ENCODE peak calls at places on chromosomes 6 and 20, in nine cellular contexts. R is endothelial cell of umbilical vein, S is stomach, K is body of pancreas, G is ovary, O is IMR-90, B is upper lobe of left lung, P is Peyer's patch, U is K562. D is an unnamed sample. For H3K27me3, the result is how much of the 10 kb centered on the place peaks cover.

GRCh38 chr20:33020278-33021161 is 10.9 kb upstream of the BPIFB6 start:
- DNase-seq in R (no peak), S (no peak), G (no peak), K (no peak), B (no peak), U (no peak), P (no peak), O (no peak), D (no peak)

GRCh38 chr20:39879296-39879695 is 809.7 kb downstream of the MAFB start:
- DNase-seq in R (no peak), P (no peak), U (no peak), B (no peak), K (no peak), S (no peak), O (no peak), G (no peak), D (no peak)

GRCh38 chr6:166296035-166296883 is 11.9 kb downstream of the PRR18 start:
- DNase-seq in B (no peak), S (no peak), U (no peak), P (no peak), R (no peak), K (no peak), O (no peak), G (no peak), D (no peak)

GRCh38 chr6:154605207-154605877 is 94.9 kb upstream of the CNKSR3 start:
- DNase-seq in S (no peak), G (no peak), K (no peak), P (no peak), R (no peak), O (no peak), B (no peak), U (no peak), D (no peak)

GRCh38 chr20:33662172-33662571 is at the start of gene C20orf144:
- DNase-seq in U (no peak), P (no peak), G (peak), O (no peak), R (no peak), S (no peak), K (no peak), B (no peak), D (no peak)

GRCh38 chr6:121826156-121826810 is 390.8 kb downstream of the GJA1 start:
- DNase-seq in P (no peak), G (no peak), K (no peak), S (no peak), U (no peak), B (no peak), R (peak), O (peak), D (no peak)

GRCh38 chr6:27332692-27333641 is 20.9 kb upstream of the POM121L2 start:
- DNase-seq in U (peak), R (peak), B (no peak), K (peak), S (no peak), P (no peak), G (peak), O (peak), D (peak)

GRCh38 chr6:134585529-134585873 is 267.6 kb upstream of the SGK1 start:
- DNase-seq in O (no peak), S (no peak), K (no peak), B (no peak), R (no peak), P (no peak), G (no peak), U (peak), D (no peak)

GRCh38 chr6:26045939-26046368 is 41.3 kb upstream of the HFE start:
- DNase-seq in G (no peak), S (no peak), O (no peak), U (no peak), K (no peak), P (no peak), R (no peak), B (no peak), D (no peak)

GRCh38 chr20:19691125-19691524 is 66.9 kb upstream of the RIN2 start:
- DNase-seq in K (no peak), G (no peak), R (no peak), P (no peak), U (no peak), O (no peak), B (no peak), S (no peak), D (no peak)

GRCh38 chr6:89792881-89793280 is 26.7 kb downstream of the MDN1 start:
- DNase-seq in R (peak), P (no peak), S (no peak), G (no peak), K (no peak), U (peak), B (no peak), O (peak), D (no peak)

GRCh38 chr20:62980970-62981369 is 25.8 kb downstream of the BHLHE23 start:
- DNase-seq in P (peak), G (no peak), S (no peak), B (no peak), O (no peak), U (no peak), R (no peak), K (no peak), D (no peak)

GRCh38 chr20:62985089-62985778 is 21.5 kb downstream of the BHLHE23 start:
- DNase-seq in O (no peak), B (no peak), G (no peak), U (no peak), S (no peak), R (no peak), K (no peak), P (no peak), D (no peak)

GRCh38 chr20:62984666-62985065 is 22.1 kb downstream of the BHLHE23 start:
- DNase-seq in P (no peak), U (no peak), S (no peak), K (no peak), G (no peak), B (no peak), R (no peak), O (no peak), D (no peak)

GRCh38 chr20:62982124-62983075 is 24.4 kb downstream of the BHLHE23 start:
- DNase-seq in B (no peak), G (no peak), R (no peak), S (no peak), K (no peak), P (no peak), O (no peak), U (no peak), D (no peak)

GRCh38 chr20:62983210-62983609 is 23.6 kb downstream of the BHLHE23 start:
- DNase-seq in P (no peak), G (no peak), B (no peak), K (no peak), O (no peak), U (no peak), R (no peak), S (no peak), D (no peak)
- H3K27me3 ChIP-seq in P (under half), G (under half), B (under half), K (under half), O (half or more), U (half or more), R (under half), S (under half), D (under half)

DNA sequence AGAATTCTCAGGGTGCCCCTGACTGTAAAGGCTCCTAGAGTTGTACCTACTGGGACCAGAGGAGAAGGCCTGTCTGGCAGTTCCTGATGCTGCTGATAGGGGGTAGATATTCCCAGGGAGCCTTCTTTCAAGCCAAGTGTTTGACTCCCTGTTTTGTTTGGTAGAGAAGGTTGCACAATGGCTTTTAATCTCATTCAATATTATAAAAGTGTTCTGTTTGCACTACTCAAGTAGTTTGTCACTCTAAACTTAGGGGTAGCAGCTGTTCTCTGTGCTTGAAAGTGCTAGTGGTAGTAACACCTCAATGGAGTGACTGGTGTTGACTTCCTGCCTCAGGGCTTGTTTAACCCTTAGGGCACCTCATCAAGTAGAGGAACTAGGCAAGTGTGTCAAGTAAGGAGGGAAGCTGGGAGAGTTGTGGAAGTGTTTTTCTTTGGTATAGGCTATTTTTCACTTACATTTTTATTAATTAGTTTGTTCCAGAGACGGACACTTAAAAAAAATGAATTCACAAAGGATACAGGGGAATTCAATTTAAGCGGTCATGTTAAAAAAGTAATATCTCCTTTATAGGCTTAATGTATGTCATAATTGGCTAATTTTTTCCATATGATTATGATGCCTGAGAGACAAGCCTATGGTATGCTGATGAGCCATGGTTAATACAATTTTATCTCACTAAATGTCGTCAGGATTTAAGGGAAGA is 38.1 kb downstream of the BICRAL start:
- DNase-seq in O (no peak), G (no peak), S (no peak), R (no peak), U (peak), K (peak), B (peak), P (no peak), D (no peak)
- TF ChIP-seq POLR2A in O (no peak), G (no peak), S (no peak), R (no peak), U (no peak), K (no peak), B (no peak), P (no peak), D (no peak)

DNA sequence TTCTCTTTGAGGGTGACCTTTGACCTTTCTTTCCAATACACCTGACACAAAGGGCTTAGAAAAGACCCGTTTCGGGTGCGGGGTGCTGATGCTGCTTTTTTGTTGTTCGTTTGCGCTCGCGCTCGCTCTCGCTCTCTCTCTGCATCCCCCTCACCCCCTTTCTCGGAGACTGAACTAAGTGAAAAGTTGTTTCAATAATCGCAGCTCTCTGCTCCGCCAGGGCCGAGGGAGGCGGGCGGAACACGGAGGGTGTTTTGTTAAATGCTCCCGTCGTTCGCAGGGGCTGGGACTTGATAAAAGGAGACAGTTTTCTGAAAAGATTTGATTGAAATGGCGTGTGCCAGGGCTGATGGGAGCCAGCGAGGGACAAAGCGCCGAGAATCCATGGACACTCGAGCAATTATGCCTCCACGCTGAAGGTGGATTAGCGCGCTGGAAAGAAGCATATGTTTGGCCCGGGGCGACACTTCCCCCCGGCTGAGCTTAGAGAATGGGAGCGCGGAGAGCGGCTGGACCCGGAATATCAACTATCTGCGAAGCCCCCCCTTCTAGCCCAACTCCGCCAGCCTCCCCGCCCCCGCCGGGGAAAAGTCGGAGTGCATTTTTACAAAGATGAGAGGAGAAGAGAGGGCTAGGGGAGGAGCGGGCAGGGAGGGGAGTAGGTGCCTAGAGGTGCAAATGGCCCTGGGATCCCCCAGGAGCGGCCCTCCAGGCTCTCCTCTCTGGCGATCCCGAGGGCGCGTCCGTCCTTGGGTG is 25.0 kb downstream of the TFAP2A start:
- DNase-seq in O (no peak), K (no peak), P (no peak), G (no peak), U (no peak), R (no peak), S (no peak), B (no peak), D (no peak)
- H3K4me3 ChIP-seq in O (no peak), K (no peak), P (no peak), G (no peak), U (no peak), R (no peak), S (no peak), B (no peak), D (no peak)

GRCh38 chr6:40755749-40756452 is 168.7 kb upstream of the LRFN2 start:
- DNase-seq in O (peak), B (no peak), U (no peak), P (no peak), R (no peak), G (no peak), K (no peak), S (no peak), D (peak)

GRCh38 chr6:40755046-40755681 is 168.0 kb upstream of the LRFN2 start:
- DNase-seq in O (peak), G (peak), B (no peak), S (no peak), U (no peak), R (no peak), K (no peak), P (no peak), D (peak)

GRCh38 chr6:40763001-40763400 is 175.8 kb upstream of the LRFN2 start:
- DNase-seq in S (peak), K (no peak), P (no peak), B (no peak), O (no peak), G (no peak), U (no peak), R (no peak), D (no peak)

GRCh38 chr6:40754481-40755045 is 167.4 kb upstream of the LRFN2 start:
- DNase-seq in G (no peak), P (no peak), O (no peak), R (no peak), K (no peak), U (no peak), S (no peak), B (no peak), D (peak)

GRCh38 chr6:40759259-40759658 is 172.1 kb upstream of the LRFN2 start:
- DNase-seq in S (no peak), P (no peak), U (no peak), O (no peak), K (no peak), R (no peak), B (no peak), G (no peak), D (no peak)
- H3K27me3 ChIP-seq in S (under half), P (under half), U (half or more), O (under half), K (under half), R (under half), B (under half), G (under half), D (under half)

GRCh38 chr6:52389626-52390360 is 27.8 kb downstream of the PAQR8 start:
- DNase-seq in B (peak), O (peak), K (peak), G (no peak), U (peak), P (peak), S (peak), R (peak), D (peak)
- TF ChIP-seq POLR2A in B (no peak), O (no peak), K (no peak), G (no peak), U (no peak), P (peak), S (no peak), R (no peak), D (no peak)

DNA sequence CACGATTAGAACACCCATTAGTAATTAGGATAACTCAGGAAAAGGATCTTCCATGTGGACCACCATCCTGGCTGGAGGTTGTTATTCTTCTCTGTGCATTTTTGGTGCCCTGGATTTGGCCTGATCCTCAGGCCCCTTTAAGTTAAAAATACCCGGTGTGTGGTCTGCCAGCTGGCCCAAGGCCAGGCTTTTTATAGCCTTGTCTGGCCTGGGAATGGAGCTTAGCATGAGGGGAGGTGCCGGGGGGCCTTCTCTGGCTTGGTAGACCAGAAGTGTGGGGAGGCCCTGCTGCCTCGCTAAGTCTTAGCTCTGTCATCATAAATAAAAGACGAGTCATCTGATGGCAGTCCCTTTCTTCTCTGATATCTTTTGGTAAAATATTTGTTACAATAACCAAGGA is 71.4 kb downstream of the ARID1B start:
- DNase-seq in S (no peak), R (peak), B (no peak), G (peak), K (no peak), O (no peak), U (peak), P (no peak), D (peak)
- H3K4me3 ChIP-seq in S (no peak), R (no peak), B (no peak), G (no peak), K (no peak), O (no peak), U (no peak), P (no peak), D (no peak)

DNA sequence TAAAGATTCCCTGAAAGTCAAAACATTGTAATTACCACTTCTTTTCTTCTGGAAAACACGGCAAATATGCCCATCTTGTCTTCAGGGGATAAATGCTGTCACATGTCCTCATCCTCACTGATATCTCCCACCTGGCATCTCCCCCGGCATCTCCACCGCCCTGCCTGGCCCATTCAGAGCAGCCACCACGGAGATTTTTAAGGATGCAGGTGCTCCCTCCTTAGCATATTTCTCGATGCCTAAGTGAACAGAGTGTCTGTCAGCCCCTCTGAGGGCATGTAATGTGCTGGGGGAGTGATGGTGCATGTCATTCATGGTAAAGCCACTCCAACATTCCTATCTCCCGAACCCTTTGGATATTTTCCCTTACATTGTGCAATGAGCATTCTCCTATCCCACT is 215.5 kb downstream of the PREX1 start:
- DNase-seq in R (no peak), U (no peak), O (no peak), G (no peak), P (peak), S (no peak), K (no peak), B (peak), D (no peak)
- H3K27me3 ChIP-seq in R (under half), U (under half), O (under half), G (under half), P (under half), S (under half), K (under half), B (under half), D (under half)

DNA sequence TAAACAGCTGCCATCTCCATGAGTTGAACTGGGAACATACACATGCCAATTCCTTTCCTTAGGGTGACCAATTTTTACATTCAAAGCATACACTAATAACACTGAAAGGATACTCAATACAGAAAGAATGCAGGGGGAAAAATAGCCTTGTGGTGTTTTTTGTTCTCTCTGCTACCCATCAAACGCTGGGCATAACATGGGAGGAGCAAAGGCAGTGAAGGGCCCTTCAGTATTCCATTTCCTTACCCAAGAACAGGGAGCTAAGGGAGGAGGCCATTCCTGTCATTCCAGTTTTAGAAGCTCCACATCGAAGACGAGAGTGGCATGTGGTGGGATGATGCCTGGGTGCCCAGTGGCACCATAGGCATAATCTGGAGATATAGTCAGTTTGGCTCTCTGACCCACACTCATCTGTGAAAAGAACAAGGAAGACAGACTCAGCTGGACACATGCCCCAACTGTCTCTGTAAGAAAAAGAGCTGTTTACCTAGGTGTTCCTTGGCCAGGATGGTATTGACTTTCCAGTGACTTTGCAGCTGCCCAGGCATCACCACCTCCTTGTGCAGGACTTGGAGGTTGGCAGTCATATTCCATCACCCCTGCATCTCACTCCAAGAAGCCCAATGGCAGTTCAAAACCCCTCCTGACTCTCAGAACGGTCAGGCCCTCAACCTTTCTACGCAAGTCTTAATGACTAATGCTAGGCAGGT is 20.9 kb downstream of the FKBP1A start:
- DNase-seq in S (no peak), B (no peak), K (no peak), O (no peak), G (no peak), U (no peak), R (no peak), P (no peak), D (no peak)
- TF ChIP-seq POLR2A in S (no peak), B (no peak), K (no peak), O (no peak), G (no peak), U (no peak), R (no peak), P (no peak), D (no peak)

GRCh38 chr6:4901256-4902061 is 102.4 kb downstream of the RPP40 start:
- DNase-seq in P (no peak), B (no peak), O (no peak), R (no peak), G (no peak), S (no peak), K (no peak), U (no peak), D (no peak)
- H3K4me3 ChIP-seq in P (no peak), B (no peak), O (no peak), R (no peak), G (no peak), S (no peak), K (no peak), U (no peak), D (no peak)

GRCh38 chr20:63322923-63323253 is 29.9 kb downstream of the COL20A1 start:
- DNase-seq in S (no peak), O (no peak), G (no peak), U (no peak), R (no peak), B (no peak), P (no peak), K (no peak), D (no peak)
- H3K27me3 ChIP-seq in S (under half), O (under half), G (under half), U (half or more), R (under half), B (under half), P (under half), K (under half), D (under half)

D was measured in uterus.